ENCODE peak calls at places on chromosomes 6 and 20, in eight cellular contexts. Z is pancreas, Q is H1, C is OCI-LY7, R is GM12878, B is psoas muscle, G is lower lobe of right lung, W is left ventricle myocardium inferior. U is an unnamed sample. For H3K4me1, the result is how much of the 10 kb centered on the place peaks cover.

GRCh38 chr20:59598625-59599310 is 5.6 kb upstream of the PHACTR3 start:
- DNase-seq in Z (no peak), Q (no peak), C (peak), R (peak), B (no peak), G (no peak), W (peak), U (peak)

GRCh38 chr6:25193865-25194679 is 85.1 kb upstream of the CARMIL1 start:
- DNase-seq in Z (no peak), Q (no peak), C (no peak), R (no peak), B (no peak), G (no peak), W (no peak), U (no peak)

GRCh38 chr6:149320745-149321240 is 3.3 kb downstream of the TAB2 start:
- DNase-seq in Z (no peak), Q (no peak), C (no peak), R (no peak), B (no peak), G (no peak), W (no peak), U (no peak)

GRCh38 chr6:82365011-82365751 is 1.6 kb downstream of the TPBG start:
- DNase-seq in Z (peak), Q (no peak), C (no peak), R (no peak), B (no peak), G (peak), W (no peak), U (no peak)

GRCh38 chr6:169034523-169035167 is 219.0 kb downstream of the THBS2 start:
- DNase-seq in Z (no peak), Q (no peak), C (no peak), R (no peak), B (no peak), G (no peak), W (no peak), U (no peak)

GRCh38 chr6:155194399-155194798 is 69.4 kb upstream of the CLDN20 start:
- DNase-seq in Z (no peak), Q (no peak), C (no peak), R (no peak), B (no peak), G (no peak), W (no peak), U (no peak)

GRCh38 chr6:65997539-65997938 is 290.5 kb upstream of the EYS start:
- DNase-seq in Z (no peak), Q (no peak), C (no peak), R (no peak), B (no peak), G (no peak), W (no peak), U (no peak)

GRCh38 chr6:143260857-143261256 is 189.6 kb downstream of the ADAT2 start:
- DNase-seq in Z (no peak), Q (no peak), C (no peak), R (no peak), B (no peak), G (no peak), W (no peak), U (no peak)

GRCh38 chr20:3887870-3888614 is 1.1 kb upstream of the PANK2 start:
- DNase-seq in Z (no peak), Q (no peak), C (no peak), R (no peak), B (no peak), G (no peak), W (no peak), U (no peak)

GRCh38 chr6:117233146-117233545 is 32.2 kb upstream of the VGLL2 start:
- DNase-seq in Z (no peak), Q (no peak), C (no peak), R (no peak), B (no peak), G (no peak), W (no peak), U (no peak)

GRCh38 chr20:48079028-48079427 is 293.7 kb upstream of the SULF2 start:
- DNase-seq in Z (no peak), Q (no peak), C (no peak), R (no peak), B (no peak), G (no peak), W (no peak), U (no peak)

GRCh38 chr20:13130100-13130706 is 90.9 kb upstream of the ISM1 start:
- DNase-seq in Z (no peak), Q (no peak), C (no peak), R (no peak), B (no peak), G (no peak), W (no peak), U (no peak)

GRCh38 chr6:81766482-81767069 is 14.1 kb upstream of the TENT5A start:
- DNase-seq in Z (no peak), Q (no peak), C (no peak), R (no peak), B (no peak), G (no peak), W (no peak), U (no peak)

GRCh38 chr6:106787327-106788196 is 158.2 kb downstream of the QRSL1 start:
- DNase-seq in Z (peak), Q (no peak), C (no peak), R (no peak), B (no peak), G (no peak), W (no peak), U (no peak)

GRCh38 chr6:16493802-16494201 is 255.4 kb downstream of the GMPR start:
- DNase-seq in Z (no peak), Q (no peak), C (no peak), R (no peak), B (no peak), G (no peak), W (no peak), U (no peak)

GRCh38 chr20:59526242-59527225 is 77.8 kb upstream of the PHACTR3 start:
- DNase-seq in Z (no peak), Q (no peak), C (no peak), R (no peak), B (no peak), G (no peak), W (no peak), U (no peak)

GRCh38 chr6:88867841-88868558 is 95.4 kb downstream of the RNGTT start:
- DNase-seq in Z (no peak), Q (no peak), C (no peak), R (no peak), B (no peak), G (no peak), W (no peak), U (no peak)

GRCh38 chr6:10014561-10014960 is 400.3 kb downstream of the TFAP2A start:
- DNase-seq in Z (no peak), Q (no peak), C (no peak), R (no peak), B (no peak), G (no peak), W (no peak), U (no peak)

GRCh38 chr6:24858154-24858801 is 59.6 kb upstream of the ARMH2 start:
- DNase-seq in Z (no peak), Q (no peak), C (peak), R (peak), B (no peak), G (no peak), W (no peak), U (no peak)

GRCh38 chr20:45061244-45061643 is 39.7 kb downstream of the KCNS1 start:
- DNase-seq in Z (no peak), Q (no peak), C (no peak), R (no peak), B (no peak), G (no peak), W (no peak), U (no peak)

GRCh38 chr6:83221886-83222479 is 28.8 kb downstream of the RWDD2A start:
- DNase-seq in Z (no peak), Q (no peak), C (peak), R (no peak), B (no peak), G (no peak), W (no peak), U (no peak)

GRCh38 chr6:54419885-54420284 is 111.6 kb downstream of the TINAG start:
- DNase-seq in Z (no peak), Q (no peak), C (no peak), R (no peak), B (no peak), G (no peak), W (no peak), U (no peak)

DNA sequence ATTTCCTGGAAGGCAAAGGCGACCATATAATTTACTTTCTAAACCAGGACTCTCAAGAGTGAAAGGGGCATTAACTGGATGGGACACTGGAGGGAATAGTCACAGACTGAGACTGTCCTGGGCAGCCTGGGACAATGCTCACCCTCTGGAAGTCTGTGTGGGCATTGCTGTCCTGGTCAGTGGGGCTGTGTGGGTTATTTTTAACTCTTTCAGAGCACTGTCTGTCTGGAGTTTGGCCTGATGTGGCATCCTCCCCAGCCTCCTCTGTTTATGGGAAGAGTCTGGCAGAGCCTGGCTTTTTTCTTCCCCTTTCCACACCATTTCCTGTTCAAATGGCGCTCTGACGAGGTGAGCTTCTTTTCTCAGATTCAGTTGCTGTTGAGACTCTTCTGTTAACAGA is 11.7 kb downstream of the DAAM2 start:
- DNase-seq in Z (no peak), Q (no peak), C (no peak), R (no peak), B (no peak), G (no peak), W (no peak), U (no peak)
- H3K4me1 ChIP-seq in Z (under half), Q (under half), C (under half), R (under half), B (under half), G (under half), W (under half), U (under half)

GRCh38 chr6:42177514-42178364 is 4.6 kb downstream of the GUCA1A start:
- DNase-seq in Z (no peak), Q (peak), C (no peak), R (no peak), B (no peak), G (no peak), W (no peak), U (peak)
- H3K4me3 ChIP-seq in Z (no peak), Q (peak), C (no peak), R (no peak), B (no peak), G (no peak), W (no peak), U (peak)

GRCh38 chr6:42402184-42402583 is 49.5 kb downstream of the TRERF1 start:
- DNase-seq in Z (no peak), Q (no peak), C (no peak), R (peak), B (no peak), G (no peak), W (no peak), U (no peak)

GRCh38 chr6:42400031-42400760 is 51.5 kb downstream of the TRERF1 start:
- DNase-seq in Z (no peak), Q (no peak), C (no peak), R (no peak), B (no peak), G (no peak), W (no peak), U (no peak)

GRCh38 chr6:42403415-42403814 is 48.3 kb downstream of the TRERF1 start:
- DNase-seq in Z (no peak), Q (no peak), C (no peak), R (no peak), B (no peak), G (no peak), W (no peak), U (no peak)

GRCh38 chr6:42401605-42401935 is 50.2 kb downstream of the TRERF1 start:
- DNase-seq in Z (no peak), Q (no peak), C (no peak), R (no peak), B (no peak), G (no peak), W (no peak), U (no peak)

GRCh38 chr6:42400886-42401604 is 50.7 kb downstream of the TRERF1 start:
- DNase-seq in Z (no peak), Q (no peak), C (no peak), R (no peak), B (no peak), G (no peak), W (no peak), U (no peak)
- H3K4me1 ChIP-seq in Z (under half), Q (under half), C (under half), R (under half), B (under half), G (under half), W (under half), U (under half)

DNA sequence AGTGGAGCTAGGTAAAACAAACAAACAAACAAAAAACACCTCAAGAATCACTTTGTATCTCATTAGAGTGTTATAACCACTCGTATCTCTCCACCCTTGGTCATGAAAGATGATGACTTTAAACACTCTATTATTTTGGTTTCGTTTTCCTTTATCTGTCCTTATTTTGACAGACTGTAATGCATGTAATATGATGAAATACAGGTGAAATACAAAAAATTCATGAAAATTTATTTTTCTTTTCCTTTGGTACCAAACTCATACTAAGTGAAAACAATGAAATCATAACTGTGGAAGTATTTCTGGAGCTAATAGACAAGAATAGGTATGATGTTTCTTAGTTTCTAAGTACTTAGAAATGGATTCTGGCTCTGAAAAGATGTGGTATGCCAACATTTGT is 4.1 kb downstream of the OR12D2 start:
- DNase-seq in Z (no peak), Q (no peak), C (no peak), R (no peak), B (no peak), G (no peak), W (no peak), U (no peak)
- H3K4me3 ChIP-seq in Z (no peak), Q (no peak), C (no peak), R (no peak), B (no peak), G (no peak), W (no peak), U (no peak)

GRCh38 chr6:130164251-130164650 is 58.5 kb downstream of the SAMD3 start:
- DNase-seq in Z (no peak), Q (no peak), C (no peak), R (no peak), B (no peak), G (no peak), W (no peak), U (no peak)

GRCh38 chr6:130161627-130162404 is 60.9 kb downstream of the SAMD3 start:
- DNase-seq in Z (no peak), Q (no peak), C (no peak), R (no peak), B (no peak), G (no peak), W (no peak), U (no peak)

GRCh38 chr6:130162421-130162820 is 60.3 kb downstream of the SAMD3 start:
- DNase-seq in Z (no peak), Q (no peak), C (no peak), R (no peak), B (no peak), G (no peak), W (no peak), U (no peak)

GRCh38 chr6:130163261-130163660 is 59.5 kb downstream of the SAMD3 start:
- DNase-seq in Z (no peak), Q (no peak), C (no peak), R (no peak), B (no peak), G (no peak), W (no peak), U (no peak)

GRCh38 chr6:130167655-130168054 is 55.1 kb downstream of the SAMD3 start:
- DNase-seq in Z (no peak), Q (no peak), C (no peak), R (no peak), B (no peak), G (no peak), W (no peak), U (no peak)
- H3K4me1 ChIP-seq in Z (under half), Q (under half), C (under half), R (under half), B (under half), G (under half), W (under half), U (under half)